ENCODE peak calls at places on chromosomes 13 and 19, in seven cellular contexts. One of them, this sample, is unnamed.

GRCh38 chr13:36298535-36299068 is 988 bp upstream of the CCDC169 start:
- DNase-seq in trophoblast cell: no peak
- DNase-seq in mesendoderm: peak; percentile 84
- DNase-seq in IMR-90: no peak
- DNase-seq in mesenchymal stem cell: peak; percentile 11
- DNase-seq in H9: peak; percentile 75
- DNase-seq in H1: peak; percentile 64
- DNase-seq in this sample: peak; percentile 80

GRCh38 chr13:113153810-113154748 is 4.4 kb upstream of the PROZ start:
- DNase-seq in trophoblast cell: peak; percentile 28
- DNase-seq in H1: no peak
- DNase-seq in mesenchymal stem cell: peak; percentile 74
- DNase-seq in IMR-90: peak; percentile 51
- DNase-seq in mesendoderm: peak; percentile 54
- DNase-seq in H9: peak; percentile 60
- DNase-seq in this sample: peak; percentile 32

GRCh38 chr19:55099557-55100506 is 17.6 kb downstream of the PPP1R12C start:
- DNase-seq in mesenchymal stem cell: no peak
- DNase-seq in trophoblast cell: no peak
- DNase-seq in IMR-90: no peak
- DNase-seq in H9: peak; percentile 67
- DNase-seq in mesendoderm: peak; percentile 66
- DNase-seq in H1: no peak
- DNase-seq in this sample: no peak

GRCh38 chr19:912181-913079 is 589 bp downstream of the R3HDM4 start:
- DNase-seq in H9: no peak
- DNase-seq in mesenchymal stem cell: no peak
- DNase-seq in mesendoderm: no peak
- DNase-seq in IMR-90: no peak
- DNase-seq in trophoblast cell: no peak
- DNase-seq in H1: no peak
- DNase-seq in this sample: no peak

GRCh38 chr19:58538257-58539168 is 5.4 kb upstream of the TRIM28 start:
- DNase-seq in H1: no peak
- DNase-seq in mesendoderm: peak; percentile 94
- DNase-seq in mesenchymal stem cell: no peak
- DNase-seq in trophoblast cell: no peak
- DNase-seq in IMR-90: no peak
- DNase-seq in H9: peak; percentile 94
- DNase-seq in this sample: peak; percentile 71

GRCh38 chr19:46731007-46731501 is 14.1 kb upstream of the PRKD2 start:
- DNase-seq in mesendoderm: peak; percentile 59
- DNase-seq in H1: no peak
- DNase-seq in trophoblast cell: peak; percentile 31
- DNase-seq in H9: no peak
- DNase-seq in mesenchymal stem cell: peak; percentile 92
- DNase-seq in IMR-90: peak; percentile 94
- DNase-seq in this sample: no peak

GRCh38 chr13:43988302-43988701 is 108.6 kb downstream of the LACC1 start:
- DNase-seq in H9: no peak
- DNase-seq in mesendoderm: no peak
- DNase-seq in H1: no peak
- DNase-seq in trophoblast cell: no peak
- DNase-seq in IMR-90: no peak
- DNase-seq in mesenchymal stem cell: no peak
- DNase-seq in this sample: no peak

GRCh38 chr19:801030-801860 is 4.0 kb downstream of the PTBP1 start:
- DNase-seq in IMR-90: no peak
- DNase-seq in mesendoderm: no peak
- DNase-seq in trophoblast cell: no peak
- DNase-seq in H1: no peak
- DNase-seq in mesenchymal stem cell: no peak
- DNase-seq in H9: no peak
- DNase-seq in this sample: no peak

GRCh38 chr13:28049880-28050871 is 50.2 kb downstream of the FLT3 start:
- DNase-seq in mesendoderm: peak; percentile 32
- DNase-seq in trophoblast cell: no peak
- DNase-seq in H1: peak; percentile 19
- DNase-seq in IMR-90: no peak
- DNase-seq in H9: peak; percentile 54
- DNase-seq in mesenchymal stem cell: no peak
- DNase-seq in this sample: no peak

GRCh38 chr19:13207237-13208130 is 57.3 kb downstream of the IER2 start:
- DNase-seq in trophoblast cell: no peak
- DNase-seq in mesendoderm: no peak
- DNase-seq in IMR-90: no peak
- DNase-seq in H9: peak; percentile 59
- DNase-seq in H1: no peak
- DNase-seq in mesenchymal stem cell: no peak
- DNase-seq in this sample: no peak

GRCh38 chr19:15108145-15108844 is 1.1 kb downstream of the SYDE1 start:
- DNase-seq in H9: no peak
- DNase-seq in IMR-90: no peak
- DNase-seq in mesendoderm: peak; percentile 65
- DNase-seq in trophoblast cell: peak; percentile 44
- DNase-seq in H1: no peak
- DNase-seq in mesenchymal stem cell: peak; percentile 57
- DNase-seq in this sample: no peak

GRCh38 chr13:50494110-50494509 is 349.4 kb downstream of the DLEU7 start:
- DNase-seq in IMR-90: no peak
- DNase-seq in H1: no peak
- DNase-seq in trophoblast cell: no peak
- DNase-seq in mesendoderm: no peak
- DNase-seq in mesenchymal stem cell: no peak
- DNase-seq in H9: no peak
- DNase-seq in this sample: no peak

GRCh38 chr13:84607614-84608013 is 725.3 kb upstream of the SLITRK1 start:
- DNase-seq in H9: no peak
- DNase-seq in mesendoderm: no peak
- DNase-seq in IMR-90: peak; percentile 75
- DNase-seq in trophoblast cell: no peak
- DNase-seq in mesenchymal stem cell: no peak
- DNase-seq in H1: no peak
- DNase-seq in this sample: no peak

GRCh38 chr13:79226938-79227337 is 179.1 kb downstream of the RBM26 start:
- DNase-seq in trophoblast cell: no peak
- DNase-seq in mesenchymal stem cell: no peak
- DNase-seq in mesendoderm: peak; percentile 50
- DNase-seq in H1: no peak
- DNase-seq in IMR-90: no peak
- DNase-seq in H9: no peak
- DNase-seq in this sample: no peak

GRCh38 chr13:98629055-98629454 is 52.1 kb upstream of the STK24 start:
- DNase-seq in mesendoderm: no peak
- DNase-seq in H1: no peak
- DNase-seq in IMR-90: no peak
- DNase-seq in H9: no peak
- DNase-seq in trophoblast cell: no peak
- DNase-seq in mesenchymal stem cell: no peak
- DNase-seq in this sample: no peak

GRCh38 chr13:78022164-78022877 is 103.7 kb upstream of the EDNRB start:
- DNase-seq in IMR-90: peak; percentile 72
- DNase-seq in mesendoderm: peak; percentile 54
- DNase-seq in mesenchymal stem cell: peak; percentile 64
- DNase-seq in trophoblast cell: no peak
- DNase-seq in H9: no peak
- DNase-seq in H1: no peak
- DNase-seq in this sample: no peak

GRCh38 chr19:410243-410781 is 1.4 kb upstream of the C2CD4C start:
- DNase-seq in mesendoderm: no peak
- DNase-seq in mesenchymal stem cell: no peak
- DNase-seq in H9: no peak
- DNase-seq in trophoblast cell: no peak
- DNase-seq in IMR-90: no peak
- DNase-seq in H1: no peak
- DNase-seq in this sample: no peak

GRCh38 chr19:47421844-47422395 is 2.6 kb upstream of the MEIS3 start:
- DNase-seq in mesenchymal stem cell: no peak
- DNase-seq in mesendoderm: peak; percentile 78
- DNase-seq in IMR-90: no peak
- DNase-seq in H9: peak; percentile 76
- DNase-seq in trophoblast cell: no peak
- DNase-seq in H1: no peak
- DNase-seq in this sample: no peak

GRCh38 chr19:35585844-35586243 is at the start of gene PMIS2:
- DNase-seq in IMR-90: no peak
- DNase-seq in mesenchymal stem cell: no peak
- DNase-seq in mesendoderm: no peak
- DNase-seq in trophoblast cell: no peak
- DNase-seq in H1: peak; percentile 13
- DNase-seq in H9: peak; percentile 65
- DNase-seq in this sample: no peak

GRCh38 chr19:38617764-38618589 is at the start of gene MAP4K1:
- DNase-seq in H1: no peak
- DNase-seq in mesenchymal stem cell: no peak
- DNase-seq in H9: no peak
- DNase-seq in trophoblast cell: no peak
- DNase-seq in mesendoderm: no peak
- DNase-seq in IMR-90: no peak
- DNase-seq in this sample: no peak

DNA sequence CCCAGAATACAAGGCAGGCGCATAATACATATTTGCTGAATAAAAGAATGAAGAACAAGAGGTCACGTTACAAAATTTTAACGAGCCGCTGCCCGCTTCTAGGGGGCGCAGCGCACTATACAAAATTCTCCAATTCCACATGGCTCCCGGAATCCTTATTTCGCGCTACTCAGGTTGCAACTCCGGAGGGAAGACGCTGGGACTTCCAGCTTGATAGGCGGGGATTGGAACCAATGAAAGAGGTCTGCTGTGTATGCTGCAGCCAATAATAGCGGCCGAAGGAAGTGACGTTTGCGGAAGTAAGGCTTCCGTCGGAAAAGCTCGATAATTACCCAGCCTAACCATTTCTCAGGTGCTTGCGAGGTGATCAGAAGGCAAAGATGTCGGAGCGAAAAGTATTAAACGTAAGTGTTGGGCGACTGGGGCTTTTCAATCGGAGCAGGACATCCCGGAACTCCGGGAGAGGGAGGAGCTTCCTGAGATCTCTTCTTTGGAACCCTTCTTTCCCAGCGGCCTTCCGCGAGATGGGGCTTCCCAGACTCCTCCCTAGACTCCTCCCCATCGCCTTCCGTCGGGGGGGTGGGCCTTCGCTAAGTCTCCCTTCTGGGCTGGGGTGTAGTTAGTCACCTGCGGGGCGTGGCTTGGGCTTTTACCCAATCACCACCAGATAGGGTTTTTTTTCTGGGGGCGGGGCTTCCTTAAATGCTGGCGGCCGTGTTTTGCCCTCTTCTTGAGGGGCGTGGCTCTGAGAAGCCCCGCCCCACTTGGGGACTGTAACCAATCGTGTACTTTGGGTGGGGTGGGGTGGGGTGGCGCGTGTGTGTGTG is at the start of gene YJU2:
- DNase-seq in trophoblast cell: peak; percentile 99
- DNase-seq in H9: peak; percentile 99
- DNase-seq in H1: peak; percentile 98
- DNase-seq in IMR-90: peak; percentile 99
- DNase-seq in mesenchymal stem cell: peak; percentile 100
- DNase-seq in mesendoderm: peak; percentile 100
- DNase-seq in this sample: peak; percentile 100
- H2BK120ac ChIP-seq in trophoblast cell: peak within 1 kb of the TSS; percentile 92
- H2BK120ac ChIP-seq in H9: no peak within 1 kb of the TSS
- H2BK120ac ChIP-seq in H1: no peak within 1 kb of the TSS
- H2BK120ac ChIP-seq in IMR-90: peak within 1 kb of the TSS; percentile 69
- H2BK120ac ChIP-seq in mesenchymal stem cell: peak within 1 kb of the TSS; percentile 86
- H2BK120ac ChIP-seq in mesendoderm: no peak within 1 kb of the TSS
- H2BK120ac ChIP-seq in this sample: no peak within 1 kb of the TSS

GRCh38 chr13:107252428-107252827 is 684.5 kb upstream of the ARGLU1 start:
- DNase-seq in IMR-90: no peak
- DNase-seq in trophoblast cell: no peak
- DNase-seq in mesendoderm: peak; percentile 27
- DNase-seq in H9: no peak
- DNase-seq in mesenchymal stem cell: no peak
- DNase-seq in H1: no peak
- DNase-seq in this sample: no peak
- H2BK120ac ChIP-seq in IMR-90: peak overlapping the region; percentile 92
- H2BK120ac ChIP-seq in trophoblast cell: no peak overlapping the region
- H2BK120ac ChIP-seq in mesendoderm: no peak overlapping the region
- H2BK120ac ChIP-seq in H9: no peak overlapping the region
- H2BK120ac ChIP-seq in mesenchymal stem cell: no peak overlapping the region
- H2BK120ac ChIP-seq in H1: no peak overlapping the region
- H2BK120ac ChIP-seq in this sample: no peak overlapping the region

GRCh38 chr13:33590936-33591335 is 227.0 kb upstream of the RFC3 start:
- DNase-seq in trophoblast cell: no peak
- DNase-seq in IMR-90: no peak
- DNase-seq in mesenchymal stem cell: no peak
- DNase-seq in H9: no peak
- DNase-seq in mesendoderm: no peak
- DNase-seq in H1: no peak
- DNase-seq in this sample: no peak
- H2BK120ac ChIP-seq in trophoblast cell: no peak overlapping the region
- H2BK120ac ChIP-seq in IMR-90: no peak overlapping the region
- H2BK120ac ChIP-seq in mesenchymal stem cell: no peak overlapping the region
- H2BK120ac ChIP-seq in H9: no peak overlapping the region
- H2BK120ac ChIP-seq in mesendoderm: no peak overlapping the region
- H2BK120ac ChIP-seq in H1: no peak overlapping the region
- H2BK120ac ChIP-seq in this sample: no peak overlapping the region

DNA sequence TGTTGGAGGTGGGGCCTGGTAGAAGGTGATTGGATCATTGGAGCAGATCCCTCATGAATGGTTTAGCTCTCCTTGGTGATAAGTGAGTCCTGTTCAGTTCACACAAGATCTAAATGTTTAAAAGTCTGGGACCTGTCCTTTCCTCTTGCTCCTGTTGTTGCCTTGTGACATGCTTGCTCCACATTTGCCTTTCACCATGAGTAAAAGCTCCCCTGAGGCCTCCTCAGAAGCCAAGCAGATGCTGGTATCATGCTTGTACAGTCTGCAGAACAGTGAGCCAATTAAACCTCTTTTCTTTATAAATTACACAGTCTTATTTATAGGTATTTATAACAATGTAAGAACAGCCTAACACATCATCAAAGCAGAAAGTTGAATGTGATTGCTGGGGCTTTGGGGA is 24.2 kb upstream of the RFC3 start:
- DNase-seq in trophoblast cell: no peak
- DNase-seq in mesenchymal stem cell: no peak
- DNase-seq in H9: no peak
- DNase-seq in H1: no peak
- DNase-seq in mesendoderm: no peak
- DNase-seq in IMR-90: no peak
- DNase-seq in this sample: no peak
- H2BK120ac ChIP-seq in trophoblast cell: no peak overlapping the region
- H2BK120ac ChIP-seq in mesenchymal stem cell: no peak overlapping the region
- H2BK120ac ChIP-seq in H9: no peak overlapping the region
- H2BK120ac ChIP-seq in H1: no peak overlapping the region
- H2BK120ac ChIP-seq in mesendoderm: no peak overlapping the region
- H2BK120ac ChIP-seq in IMR-90: no peak overlapping the region
- H2BK120ac ChIP-seq in this sample: no peak overlapping the region

GRCh38 chr19:18939922-18940775 is 868 bp downstream of the HOMER3 start:
- DNase-seq in mesenchymal stem cell: peak; percentile 60
- DNase-seq in trophoblast cell: no peak
- DNase-seq in IMR-90: peak; percentile 46
- DNase-seq in mesendoderm: no peak
- DNase-seq in H9: peak; percentile 77
- DNase-seq in H1: peak; percentile 47
- DNase-seq in this sample: peak; percentile 80
- H2BK120ac ChIP-seq in mesenchymal stem cell: peak overlapping the region; percentile 90
- H2BK120ac ChIP-seq in trophoblast cell: peak overlapping the region; percentile 99
- H2BK120ac ChIP-seq in IMR-90: peak overlapping the region; percentile 48
- H2BK120ac ChIP-seq in mesendoderm: no peak overlapping the region
- H2BK120ac ChIP-seq in H9: no peak overlapping the region
- H2BK120ac ChIP-seq in H1: peak overlapping the region; percentile 50
- H2BK120ac ChIP-seq in this sample: peak overlapping the region; percentile 44

GRCh38 chr19:6322284-6322683 is 11.1 kb downstream of the ACER1 start:
- DNase-seq in mesendoderm: no peak
- DNase-seq in H1: no peak
- DNase-seq in mesenchymal stem cell: no peak
- DNase-seq in trophoblast cell: no peak
- DNase-seq in H9: no peak
- DNase-seq in IMR-90: no peak
- DNase-seq in this sample: no peak
- H2BK120ac ChIP-seq in mesendoderm: no peak overlapping the region
- H2BK120ac ChIP-seq in H1: no peak overlapping the region
- H2BK120ac ChIP-seq in mesenchymal stem cell: no peak overlapping the region
- H2BK120ac ChIP-seq in trophoblast cell: no peak overlapping the region
- H2BK120ac ChIP-seq in H9: no peak overlapping the region
- H2BK120ac ChIP-seq in IMR-90: no peak overlapping the region
- H2BK120ac ChIP-seq in this sample: no peak overlapping the region

This sample was measured in neuronal stem cell.